ENCODE peak calls at places on chromosome 22, in ten cellular contexts. Z is pancreas; Y is psoas muscle; R is hippocampal formation; Q is NCI-H1417; T is HCT116; B is NCI-H1436; V is HepG2; D is progenitor cell of endocrine pancreas; K is stimulated activated CD4-positive, alpha-beta T cell treated with anti-CD3 and anti-CD28 coated beads, Interleukin-1b, Interleukin-23, amount 100 ng/mL, for 1 hour. P is an unnamed sample.
A peak's percentile ranks its signal among the peaks of the same experiment; 100 is the strongest.

GRCh38 chr22:23533771-23534191 is 46.3 kb downstream of the IGLL1 start:
- DNase-seq in K (no peak), T (no peak), Z (peak; percentile 9), Q (no peak), D (no peak), R (no peak), V (no peak), B (no peak), Y (no peak), P (no peak)

GRCh38 chr22:21025763-21026755 is 6.3 kb downstream of the SLC7A4 start:
- DNase-seq in Z (no peak), Q (no peak), D (no peak), B (no peak), R (no peak), K (no peak), Y (no peak), V (no peak), T (no peak), P (no peak)

GRCh38 chr22:17781319-17782031 is 7.2 kb upstream of the BID start:
- DNase-seq in D (no peak), V (peak; percentile 78), R (no peak), B (no peak), T (no peak), Q (no peak), K (no peak), Z (no peak), Y (no peak), P (peak; percentile 35)

GRCh38 chr22:22558972-22559603 is at the start of gene PRAME:
- DNase-seq in K (no peak), Q (peak; percentile 60), T (peak; percentile 80), R (no peak), V (peak; percentile 79), D (peak; percentile 60), Z (peak; percentile 73), B (peak; percentile 85), Y (peak; percentile 26), P (peak; percentile 81)

GRCh38 chr22:38758276-38758945 is 2.6 kb upstream of the SUN2 start:
- DNase-seq in K (no peak), Y (no peak), B (peak; percentile 87), T (no peak), V (no peak), R (no peak), Z (no peak), D (no peak), Q (no peak), P (no peak)

GRCh38 chr22:44615146-44615545 is 86.9 kb upstream of the PRR5 start:
- DNase-seq in D (no peak), Z (no peak), R (no peak), K (no peak), Y (no peak), V (no peak), B (no peak), T (no peak), Q (no peak), P (no peak)

GRCh38 chr22:24391836-24392217 is 35.6 kb upstream of the ADORA2A start:
- DNase-seq in T (no peak), B (no peak), D (no peak), R (no peak), Z (no peak), Q (no peak), V (no peak), Y (no peak), K (no peak), P (no peak)

GRCh38 chr22:49627217-49628181 is 200.2 kb downstream of the BRD1 start:
- DNase-seq in T (no peak), D (no peak), K (no peak), R (no peak), Z (no peak), B (no peak), Q (no peak), Y (no peak), V (no peak), P (no peak)

GRCh38 chr22:40857309-40857851 is 432 bp downstream of the XPNPEP3 start:
- DNase-seq in K (no peak), Q (no peak), B (no peak), V (no peak), D (no peak), Y (no peak), Z (no peak), R (no peak), T (no peak), P (no peak)

GRCh38 chr22:19832476-19833108 is 22.1 kb downstream of the GNB1L start:
- DNase-seq in R (no peak), K (no peak), D (no peak), Y (no peak), Q (no peak), Z (no peak), V (no peak), T (no peak), B (no peak), P (no peak)

GRCh38 chr22:30212996-30213441 is 33.5 kb downstream of the LIF start:
- DNase-seq in Z (no peak), B (no peak), Q (no peak), Y (no peak), V (no peak), T (no peak), R (no peak), D (no peak), K (no peak), P (no peak)

GRCh38 chr22:20205964-20206708 is 55.3 kb upstream of the CCDC188 start:
- DNase-seq in Z (no peak), B (peak; percentile 11), Y (peak; percentile 61), V (peak; percentile 37), Q (no peak), K (peak; percentile 10), T (peak; percentile 75), D (no peak), R (no peak), P (peak; percentile 56)

GRCh38 chr22:36191106-36191836 is 10.3 kb downstream of the APOL4 start:
- DNase-seq in Y (peak; percentile 75), T (no peak), B (no peak), V (no peak), D (no peak), K (no peak), Z (no peak), Q (no peak), R (peak; percentile 81), P (no peak)

GRCh38 chr22:32649515-32650200 is 151.8 kb upstream of the TIMP3 start:
- DNase-seq in R (no peak), K (no peak), Q (no peak), Y (peak; percentile 35), B (no peak), D (no peak), Z (no peak), V (no peak), T (no peak), P (no peak)

GRCh38 chr22:27335102-27335660 is 466.4 kb downstream of the MN1 start:
- DNase-seq in V (no peak), Q (no peak), B (no peak), D (no peak), T (no peak), K (no peak), Z (no peak), R (no peak), Y (no peak), P (no peak)

GRCh38 chr22:24106385-24107381 is 74.6 kb upstream of the SUSD2 start:
- DNase-seq in V (no peak), T (no peak), K (no peak), B (no peak), D (no peak), Y (no peak), Q (no peak), Z (no peak), R (no peak), P (no peak)

GRCh38 chr22:44392446-44392921 is 79.7 kb upstream of the SHISAL1 start:
- DNase-seq in T (no peak), V (no peak), B (no peak), D (no peak), R (no peak), Z (peak; percentile 24), Q (no peak), Y (peak; percentile 8), K (no peak), P (no peak)

GRCh38 chr22:32512267-32512982 is 37.8 kb downstream of the FBXO7 start:
- DNase-seq in Y (no peak), Z (no peak), R (no peak), B (no peak), K (no peak), V (peak; percentile 82), Q (no peak), T (no peak), D (no peak), P (no peak)

GRCh38 chr22:42167066-42167465 is 36.5 kb upstream of the CYP2D6 start:
- DNase-seq in Q (peak; percentile 2), K (no peak), Y (no peak), B (no peak), R (no peak), V (no peak), D (no peak), T (no peak), Z (no peak), P (no peak)

GRCh38 chr22:30902496-30903357 is 65.8 kb downstream of the MORC2 start:
- DNase-seq in R (no peak), D (no peak), Y (no peak), V (no peak), Q (no peak), B (no peak), Z (no peak), T (no peak), K (no peak), P (no peak)

GRCh38 chr22:42743501-42743991 is 22.9 kb upstream of the A4GALT start:
- DNase-seq in D (no peak), K (no peak), Z (no peak), B (no peak), V (peak; percentile 83), T (no peak), Y (peak; percentile 89), R (no peak), Q (no peak), P (no peak)

GRCh38 chr22:38741166-38741565 is 14.6 kb downstream of the SUN2 start:
- DNase-seq in V (no peak), D (no peak), Z (peak; percentile 57), B (no peak), T (no peak), Q (no peak), R (no peak), K (no peak), Y (no peak), P (no peak)